ENCODE peak calls at places on chromosome 12, in eight cellular contexts. Z, M, E, X, W, H, L and G are unnamed samples.

GRCh38 chr12:93091851-93092558 is 162.9 kb upstream of the EEA1 start:
- DNase-seq in W (no peak), L (no peak), M (no peak), H (no peak), E (no peak), X (no peak), Z (no peak), G (no peak)

GRCh38 chr12:55068416-55069010 is 48.7 kb downstream of the NEUROD4 start:
- DNase-seq in X (no peak), Z (no peak), W (no peak), L (no peak), M (no peak), H (no peak), E (peak; percentile 68), G (peak; percentile 3)

GRCh38 chr12:5388581-5389535 is 43.0 kb upstream of the NTF3 start:
- DNase-seq in M (no peak), X (no peak), W (no peak), L (no peak), H (no peak), Z (no peak), E (no peak), G (no peak)

GRCh38 chr12:24645254-24645653 is 303.6 kb downstream of the BCAT1 start:
- DNase-seq in M (no peak), H (no peak), E (no peak), X (no peak), Z (no peak), W (no peak), L (no peak), G (no peak)

GRCh38 chr12:81167694-81168093 is 89.8 kb downstream of the ACSS3 start:
- DNase-seq in X (no peak), E (no peak), W (no peak), H (no peak), L (no peak), Z (no peak), M (no peak), G (no peak)

GRCh38 chr12:23356927-23357708 is 592.4 kb downstream of the SOX5 start:
- DNase-seq in L (no peak), H (no peak), Z (no peak), X (no peak), M (no peak), E (no peak), W (no peak), G (no peak)

GRCh38 chr12:52182898-52183543 is 8.8 kb downstream of the KRT80 start:
- DNase-seq in X (no peak), L (no peak), W (no peak), M (no peak), Z (no peak), H (no peak), E (no peak), G (no peak)

GRCh38 chr12:110913119-110914056 is 7.0 kb downstream of the MYL2 start:
- DNase-seq in M (no peak), Z (no peak), X (no peak), W (no peak), L (no peak), E (no peak), H (no peak), G (no peak)

GRCh38 chr12:53098354-53098981 is 1.0 kb downstream of the IGFBP6 start:
- DNase-seq in E (peak; percentile 74), H (no peak), M (no peak), Z (peak; percentile 65), L (peak; percentile 86), W (peak; percentile 73), X (no peak), G (no peak)

GRCh38 chr12:91687052-91688017 is 458.3 kb downstream of the BTG1 start:
- DNase-seq in X (no peak), M (no peak), H (no peak), Z (no peak), E (peak; percentile 40), W (no peak), L (no peak), G (no peak)

GRCh38 chr12:101521136-101521535 is 46.0 kb downstream of the SPIC start:
- DNase-seq in L (no peak), H (no peak), X (no peak), Z (no peak), W (no peak), M (no peak), E (no peak), G (no peak)

GRCh38 chr12:62895351-62895750 is 39.6 kb downstream of the PPM1H start:
- DNase-seq in H (no peak), M (no peak), L (no peak), E (no peak), Z (no peak), W (no peak), X (no peak), G (no peak)

GRCh38 chr12:47808574-47809380 is 10.9 kb downstream of the HDAC7 start:
- DNase-seq in M (no peak), Z (peak; percentile 61), L (no peak), H (no peak), X (no peak), W (no peak), E (no peak), G (peak; percentile 28)

GRCh38 chr12:115799610-115800009 is 477.9 kb downstream of the MED13L start:
- DNase-seq in Z (no peak), W (no peak), M (no peak), X (no peak), E (no peak), H (no peak), L (no peak), G (no peak)

GRCh38 chr12:108371801-108372344 is 32.8 kb upstream of the CMKLR1 start:
- DNase-seq in H (no peak), M (no peak), W (no peak), Z (no peak), X (no peak), E (no peak), L (no peak), G (peak; percentile 4)

GRCh38 chr12:120586216-120586615 is 5.0 kb upstream of the POP5 start:
- DNase-seq in X (no peak), E (no peak), W (no peak), M (no peak), Z (no peak), H (no peak), L (no peak), G (no peak)

GRCh38 chr12:83323866-83324265 is 637.2 kb downstream of the TMTC2 start:
- DNase-seq in L (no peak), E (no peak), W (no peak), M (no peak), Z (no peak), H (no peak), X (no peak), G (no peak)

GRCh38 chr12:31324845-31325523 is 966 bp downstream of the SINHCAF start:
- DNase-seq in Z (peak; percentile 80), H (no peak), E (peak; percentile 59), W (peak; percentile 59), L (peak; percentile 80), X (peak; percentile 93), M (no peak), G (peak; percentile 54)

GRCh38 chr12:106070147-106070546 is 68.6 kb downstream of the NUAK1 start:
- DNase-seq in X (peak; percentile 39), W (no peak), E (no peak), Z (peak; percentile 2), L (no peak), M (no peak), H (no peak), G (no peak)

GRCh38 chr12:116559080-116559329 is 176 bp upstream of the MAP1LC3B2 start:
- DNase-seq in E (no peak), W (no peak), M (no peak), H (no peak), Z (no peak), L (no peak), X (no peak), G (no peak)

GRCh38 chr12:115837220-115837619 is 440.3 kb downstream of the MED13L start:
- DNase-seq in L (no peak), X (no peak), H (no peak), Z (no peak), M (no peak), E (no peak), W (no peak), G (no peak)

GRCh38 chr12:112855375-112855774 is 51.4 kb upstream of the OAS1 start:
- DNase-seq in E (peak; percentile 66), W (no peak), L (no peak), M (no peak), Z (no peak), H (no peak), X (no peak), G (no peak)

GRCh38 chr12:72274926-72275325 is 2.8 kb downstream of the TRHDE start:
- DNase-seq in X (no peak), M (no peak), E (no peak), H (no peak), L (no peak), Z (no peak), W (peak; percentile 14), G (no peak)

GRCh38 chr12:40248034-40248433 is 23.2 kb downstream of the LRRK2 start:
- DNase-seq in H (no peak), X (no peak), E (no peak), Z (no peak), L (no peak), M (no peak), W (no peak), G (no peak)
- TF ChIP-seq CTCF in H (no peak), X (no peak), E (no peak), Z (no peak), L (no peak), M (no peak), W (no peak), G (no peak)

GRCh38 chr12:132285991-132286681 is 43.3 kb downstream of the GALNT9 start:
- DNase-seq in E (peak; percentile 56), L (peak; percentile 88), X (no peak), H (peak; percentile 45), W (peak; percentile 37), Z (no peak), M (peak; percentile 69), G (peak; percentile 96)
- H3K27ac ChIP-seq in E (peak overlapping the region; percentile 80), L (peak overlapping the region; percentile 22), X (no peak overlapping the region), H (no peak overlapping the region), W (no peak overlapping the region), Z (no peak overlapping the region), M (no peak overlapping the region), G (peak overlapping the region; percentile 66)

DNA sequence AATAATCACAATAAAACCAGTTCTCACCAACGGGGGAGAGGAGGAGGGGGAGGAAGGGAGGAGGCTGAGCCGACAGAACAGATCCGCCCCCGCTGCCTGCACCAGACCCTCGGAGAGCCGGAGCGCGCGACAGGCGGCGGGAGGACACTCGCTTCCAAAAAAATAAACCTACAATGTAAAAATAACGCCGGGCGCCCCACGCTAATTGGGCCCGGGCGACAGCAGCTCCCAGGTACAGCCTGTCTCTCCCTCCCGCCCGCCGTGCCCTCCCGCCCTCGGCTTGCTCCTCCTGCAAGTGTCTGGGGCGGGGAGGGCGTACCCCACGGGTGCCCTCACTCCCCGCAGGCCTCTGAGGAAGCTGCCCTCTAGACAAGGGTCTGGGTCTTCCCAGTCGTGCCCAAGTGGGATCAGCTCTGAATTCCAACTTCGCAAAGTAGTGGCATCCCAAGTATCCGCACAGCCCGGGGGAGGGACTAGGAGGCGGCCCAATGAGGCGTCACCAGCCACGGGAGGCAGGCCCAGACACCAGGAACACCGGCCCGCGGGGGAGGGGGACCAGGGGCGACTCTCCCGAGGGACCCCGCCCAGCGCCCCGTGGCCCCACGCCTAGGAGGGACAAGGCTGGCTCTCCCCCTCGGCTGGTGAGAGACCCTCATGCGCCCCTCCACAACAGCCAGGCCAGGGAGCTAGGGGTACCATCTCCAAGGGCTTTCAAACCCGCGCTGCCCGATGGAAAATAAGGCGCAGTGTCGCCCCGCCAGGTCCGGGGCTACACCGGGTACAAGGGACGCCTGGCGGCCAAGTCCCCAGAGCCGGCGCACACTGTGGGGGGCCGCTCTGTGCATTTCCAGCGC is 1.0 kb downstream of the NCOR2 start:
- DNase-seq in Z (peak; percentile 94), W (peak; percentile 87), H (peak; percentile 91), X (peak; percentile 98), L (peak; percentile 96), M (peak; percentile 85), E (peak; percentile 81), G (peak; percentile 92)
- TF ChIP-seq POLR2A in Z (no peak), W (no peak), H (peak; percentile 41), X (peak; percentile 59), L (peak; percentile 60), M (peak; percentile 28), E (no peak), G (peak; percentile 72)

GRCh38 chr12:94429633-94430032 is 30.0 kb downstream of the CEP83 start:
- DNase-seq in L (no peak), X (no peak), H (no peak), Z (no peak), E (no peak), M (no peak), W (no peak), G (no peak)
- TF ChIP-seq CTCF in L (no peak), X (no peak), H (no peak), Z (no peak), E (no peak), M (peak; percentile 59), W (no peak), G (no peak)